ENCODE peak calls at places on chromosome 21, in five cellular contexts. F is ovary; C is choroid plexus epithelial cell; L is DMS53; Z is stimulated activated CD4-positive, alpha-beta T cell treated with anti-CD3 and anti-CD28 coated beads, Interleukin-1b, Interleukin-23, amount 100 ng/mL, for 48 hours. V is an unnamed sample.

GRCh38 chr21:32626633-32627196 is 14.5 kb upstream of the CFAP298 start:
- DNase-seq in C (peak; percentile 15), F (no peak), Z (no peak), L (no peak), V (no peak)

GRCh38 chr21:42533306-42533962 is 19.8 kb downstream of the SLC37A1 start:
- DNase-seq in L (no peak), C (no peak), Z (no peak), F (no peak), V (no peak)

GRCh38 chr21:44958471-44959191 is 18.8 kb downstream of the SLX9 start:
- DNase-seq in F (peak; percentile 91), C (peak; percentile 96), L (no peak), Z (no peak), V (peak; percentile 85)

GRCh38 chr21:39863111-39863510 is 4.1 kb upstream of the PCP4 start:
- DNase-seq in L (peak; percentile 92), F (no peak), C (no peak), Z (no peak), V (no peak)

GRCh38 chr21:28538987-28539622 is 453.6 kb downstream of the LTN1 start:
- DNase-seq in C (peak; percentile 80), F (no peak), Z (no peak), L (no peak), V (no peak)

GRCh38 chr21:46153259-46154154 is 1.9 kb downstream of the FTCD start:
- DNase-seq in F (peak; percentile 72), Z (peak; percentile 58), C (peak; percentile 69), L (peak; percentile 66), V (peak; percentile 54)

GRCh38 chr21:43269981-43270670 is 101.3 kb downstream of the CRYAA start:
- DNase-seq in F (no peak), Z (no peak), C (no peak), L (no peak), V (peak; percentile 4)

GRCh38 chr21:42597487-42598158 is 55.8 kb upstream of the PDE9A start:
- DNase-seq in Z (no peak), F (no peak), C (no peak), L (no peak), V (no peak)

GRCh38 chr21:38806942-38807284 is 1.2 kb downstream of the ETS2 start:
- DNase-seq in F (no peak), L (peak; percentile 43), Z (no peak), C (peak; percentile 45), V (no peak)

GRCh38 chr21:43986544-43987451 is 25.3 kb upstream of the TRAPPC10 start:
- DNase-seq in F (no peak), L (peak; percentile 19), C (no peak), Z (no peak), V (no peak)